ENCODE peak calls at places on chromosome X, in seven cellular contexts. O is RWPE1; T is CD8-positive, alpha-beta memory T cell; P is Karpas-422; I is dorsolateral prefrontal cortex; G is uterus; C is SJSA1. M is an unnamed sample.

GRCh38 chrX:36804066-36804465 is 204.1 kb upstream of the FAM47C start:
- DNase-seq in G (no peak), I (no peak), C (no peak), P (no peak), T (no peak), O (no peak), M (no peak)

GRCh38 chrX:76148753-76149152 is 24.1 kb upstream of the PBDC1 start:
- DNase-seq in G (peak), I (no peak), P (peak), T (peak), O (no peak), C (no peak), M (no peak)

GRCh38 chrX:7985568-7985967 is 58.4 kb upstream of the PNPLA4 start:
- DNase-seq in O (no peak), T (no peak), I (no peak), C (no peak), G (no peak), P (no peak), M (no peak)

GRCh38 chrX:107448625-107449468 is 605 bp upstream of the FRMPD3 start:
- DNase-seq in T (peak), C (no peak), I (no peak), O (no peak), G (no peak), P (peak), M (no peak)

GRCh38 chrX:125108926-125109325 is 210.7 kb upstream of the TEX13C start:
- DNase-seq in C (no peak), O (no peak), I (no peak), T (no peak), G (no peak), P (no peak), M (no peak)

GRCh38 chrX:18941896-18942295 is 42.0 kb downstream of the PHKA2 start:
- DNase-seq in I (no peak), P (no peak), O (no peak), G (no peak), C (no peak), T (no peak), M (no peak)

GRCh38 chrX:49287665-49288064 is 15.8 kb upstream of the GAGE10 start:
- DNase-seq in P (no peak), C (no peak), O (no peak), I (no peak), T (no peak), G (no peak), M (no peak)

GRCh38 chrX:130165181-130165702 is 399 bp downstream of the AIFM1 start:
- DNase-seq in P (no peak), T (no peak), G (no peak), C (peak), O (no peak), I (no peak), M (no peak)

GRCh38 chrX:16946971-16947562 is 609 bp downstream of the REPS2 start:
- DNase-seq in G (peak), I (peak), O (no peak), C (no peak), P (no peak), T (no peak), M (no peak)

GRCh38 chrX:15497865-15498264 is 2.7 kb upstream of the BMX start:
- DNase-seq in T (peak), I (peak), C (peak), P (peak), O (peak), G (no peak), M (no peak)

GRCh38 chrX:13050151-13050550 is 5.7 kb upstream of the FAM9C start:
- DNase-seq in I (no peak), T (no peak), G (no peak), C (no peak), P (no peak), O (no peak), M (no peak)

GRCh38 chrX:68440940-68441339 is 7.6 kb upstream of the OPHN1 start:
- DNase-seq in G (peak), C (peak), P (no peak), T (no peak), O (no peak), I (no peak), M (no peak)

GRCh38 chrX:39927380-39927779 is 170.4 kb downstream of the BCOR start:
- DNase-seq in O (no peak), P (no peak), C (no peak), G (no peak), I (no peak), T (no peak), M (no peak)

GRCh38 chrX:72203421-72203820 is 21.9 kb downstream of the PIN4 start:
- DNase-seq in O (no peak), G (no peak), T (no peak), P (no peak), I (no peak), C (no peak), M (no peak)

GRCh38 chrX:72201836-72202536 is 20.4 kb downstream of the PIN4 start:
- DNase-seq in C (peak), I (no peak), O (peak), T (no peak), G (no peak), P (peak), M (no peak)

GRCh38 chrX:72208126-72208525 is 26.6 kb downstream of the PIN4 start:
- DNase-seq in O (no peak), T (no peak), I (no peak), P (no peak), G (no peak), C (no peak), M (no peak)

DNA sequence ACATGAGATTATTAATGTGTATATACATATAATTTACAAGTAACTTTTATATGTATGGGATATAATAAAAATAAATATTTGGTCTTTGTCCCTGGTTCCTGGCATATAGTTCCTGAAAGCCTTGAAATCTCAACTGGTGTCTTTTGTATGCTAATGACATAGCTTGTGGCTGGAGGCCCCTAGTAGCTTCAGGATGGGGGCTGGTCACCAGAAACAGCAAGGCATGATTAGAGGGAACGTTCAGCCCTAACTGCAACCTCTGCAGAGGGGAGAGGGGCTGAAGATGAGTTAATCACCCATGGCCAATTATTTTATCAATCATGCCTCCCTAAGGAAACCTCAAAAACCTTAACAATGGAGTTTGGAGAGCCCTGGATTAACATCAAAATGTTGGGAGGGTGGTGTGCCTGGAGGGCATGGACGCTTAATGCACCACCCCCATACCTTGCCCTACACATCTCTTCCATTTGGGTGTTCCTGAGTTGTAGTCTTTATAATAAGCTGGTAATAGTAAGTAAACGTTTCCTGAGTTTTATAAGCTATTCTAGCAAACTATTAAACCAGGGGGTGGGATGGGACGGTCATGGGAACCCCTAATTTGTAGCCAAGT is 21.3 kb downstream of the PIN4 start:
- DNase-seq in G (no peak), P (peak), C (no peak), I (no peak), T (no peak), O (no peak), M (no peak)
- H3K27ac ChIP-seq in G (no peak), P (no peak), C (peak), I (no peak), T (no peak), O (no peak), M (no peak)

DNA sequence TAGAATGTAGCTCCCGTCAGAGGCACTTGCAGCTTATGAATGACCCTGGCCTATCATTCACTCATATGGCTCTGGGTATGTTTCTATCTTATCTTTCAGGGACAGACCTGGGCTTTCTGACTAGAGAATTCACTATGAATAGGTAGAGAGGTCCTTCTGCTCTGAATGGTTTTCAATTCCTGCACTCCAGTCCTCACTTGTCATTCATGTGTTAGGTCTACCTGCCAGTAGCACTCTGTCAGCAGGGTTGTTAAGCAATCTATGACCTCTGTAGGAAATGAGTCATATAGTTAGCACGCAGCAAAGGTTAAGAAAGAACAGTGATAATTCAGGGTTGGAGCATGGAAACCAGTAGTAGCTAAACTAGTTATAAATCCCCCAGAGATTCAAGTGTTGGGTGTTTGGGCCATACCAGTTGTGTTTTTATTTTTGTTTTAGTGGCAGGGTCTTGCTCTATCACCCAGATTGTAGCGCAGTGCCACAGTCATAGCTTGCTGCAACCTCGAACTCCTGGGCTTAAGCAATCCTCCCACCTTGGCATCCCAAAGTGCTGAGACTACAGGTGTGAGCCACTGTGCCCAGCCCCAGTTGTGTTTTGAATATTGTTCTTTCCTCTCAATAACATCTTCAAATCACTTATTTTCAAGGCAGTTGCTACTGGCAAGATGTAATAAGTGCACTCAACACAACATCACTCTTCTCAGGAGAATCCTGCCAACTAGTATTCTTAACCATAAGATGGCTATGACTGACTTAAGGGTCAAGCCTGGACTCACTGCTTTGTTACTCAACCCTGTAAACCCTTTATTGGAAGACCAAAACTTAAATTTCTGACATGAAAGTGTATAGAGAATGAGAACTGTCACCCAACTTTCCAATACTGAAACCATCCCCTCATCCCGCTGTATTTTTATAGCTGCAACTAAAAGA is 25.1 kb downstream of the ARL13A start:
- DNase-seq in T (no peak), P (no peak), G (no peak), O (peak), C (no peak), I (no peak), M (no peak)
- H3K27ac ChIP-seq in T (no peak), P (no peak), G (no peak), O (peak), C (no peak), I (no peak), M (no peak)

DNA sequence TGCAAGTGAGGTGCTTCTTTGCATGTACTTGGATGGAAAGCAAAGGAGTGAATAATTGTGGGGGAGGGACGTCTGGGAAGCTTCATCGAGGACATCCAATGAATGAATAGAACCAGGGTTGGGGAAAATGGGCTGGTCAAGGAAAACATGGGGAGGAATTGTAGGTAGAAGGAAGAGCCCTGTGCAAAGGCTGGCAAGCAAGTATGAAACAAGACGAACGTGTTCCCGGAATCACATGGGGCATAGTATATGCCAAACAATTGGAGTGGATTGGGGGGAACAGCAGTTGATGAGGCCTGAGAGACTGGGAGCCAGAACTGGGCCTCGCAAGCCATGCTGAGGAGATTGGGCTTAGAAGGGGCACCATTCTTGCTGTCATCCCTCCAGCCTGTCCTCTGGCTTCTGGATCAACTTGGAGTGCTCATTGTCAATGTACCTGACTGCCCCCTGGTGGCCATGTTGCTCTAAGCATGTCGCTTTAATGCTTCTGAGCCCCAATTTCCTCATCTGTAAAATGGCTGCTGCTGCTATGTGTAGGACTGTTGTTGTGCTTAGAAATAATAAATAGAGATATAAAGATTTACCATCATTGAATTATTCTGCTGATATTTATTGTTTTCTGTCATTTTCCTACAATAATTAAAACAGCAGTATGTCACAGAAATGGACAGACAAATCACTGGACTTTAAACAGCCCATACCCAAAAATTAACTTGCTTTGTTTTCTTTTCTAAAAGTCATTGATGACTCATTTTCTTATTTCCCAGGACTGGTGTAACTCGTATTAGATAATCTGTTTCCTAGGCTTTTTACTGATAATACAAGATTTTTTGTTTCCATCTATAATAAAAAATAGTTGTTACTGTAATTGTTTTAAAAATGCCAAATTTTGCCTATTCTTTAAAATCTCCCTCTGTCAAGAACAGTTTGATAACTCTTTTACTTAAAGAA is 66.4 kb downstream of the JADE3 start:
- DNase-seq in G (peak), O (peak), C (peak), T (peak), I (peak), P (peak), M (no peak)
- H3K27ac ChIP-seq in G (no peak), O (peak), C (peak), T (no peak), I (no peak), P (no peak), M (no peak)

GRCh38 chrX:154733072-154733425 is 17.8 kb downstream of the GAB3 start:
- DNase-seq in I (no peak), C (no peak), T (no peak), P (no peak), O (no peak), G (no peak), M (no peak)
- H3K27ac ChIP-seq in I (no peak), C (peak), T (peak), P (no peak), O (peak), G (peak), M (peak)

GRCh38 chrX:136146614-136147319 is 566 bp upstream of the FHL1 start:
- DNase-seq in I (peak), P (no peak), T (peak), G (peak), O (no peak), C (no peak), M (no peak)
- H3K27ac ChIP-seq in I (peak), P (no peak), T (no peak), G (peak), O (peak), C (no peak), M (peak)

GRCh38 chrX:149473092-149473491 is 32.0 kb downstream of the IDS start:
- DNase-seq in I (no peak), O (no peak), G (no peak), P (no peak), C (no peak), T (no peak), M (no peak)

GRCh38 chrX:149472620-149473019 is 32.5 kb downstream of the IDS start:
- DNase-seq in G (no peak), I (no peak), O (no peak), T (no peak), C (no peak), P (no peak), M (no peak)

GRCh38 chrX:149469406-149469805 is 35.7 kb downstream of the IDS start:
- DNase-seq in O (no peak), C (no peak), T (no peak), G (no peak), I (no peak), P (no peak), M (no peak)

GRCh38 chrX:149473966-149474365 is 31.1 kb downstream of the IDS start:
- DNase-seq in G (no peak), P (no peak), C (no peak), O (no peak), I (no peak), T (no peak), M (no peak)

GRCh38 chrX:149470960-149471359 is 34.1 kb downstream of the IDS start:
- DNase-seq in G (peak), I (peak), O (peak), T (peak), P (peak), C (peak), M (no peak)
- H3K27ac ChIP-seq in G (no peak), I (no peak), O (no peak), T (no peak), P (no peak), C (no peak), M (no peak)

DNA sequence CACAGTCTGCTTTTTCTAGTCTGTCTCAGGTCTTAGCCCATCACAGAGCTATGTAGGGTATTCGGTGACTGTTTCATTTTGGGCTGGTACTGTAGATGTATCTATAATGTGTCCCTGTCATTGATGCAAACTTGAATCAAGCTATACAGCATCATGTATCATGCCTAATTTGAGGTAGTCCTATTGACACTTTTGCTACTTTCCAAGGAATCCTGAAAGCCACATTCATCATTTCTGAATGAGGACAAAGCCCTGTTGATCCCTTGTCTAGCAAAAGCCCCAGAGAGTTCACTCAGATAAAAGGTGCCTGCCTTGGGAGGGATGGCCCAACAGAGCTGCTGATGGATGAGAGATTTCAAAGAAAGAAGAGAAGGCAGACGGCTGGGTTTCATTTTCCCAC is 70.6 kb downstream of the ASMT start:
- DNase-seq in P (no peak), C (peak), I (no peak), T (no peak), G (no peak), O (no peak), M (no peak)
- H3K27ac ChIP-seq in P (no peak), C (peak), I (no peak), T (no peak), G (no peak), O (no peak), M (no peak)

GRCh38 chrX:53438832-53439230 is 4.7 kb upstream of the HSD17B10 start:
- DNase-seq in G (no peak), I (no peak), T (no peak), C (no peak), P (no peak), O (no peak), M (no peak)

GRCh38 chrX:53440101-53440500 is 5.9 kb upstream of the HSD17B10 start:
- DNase-seq in G (no peak), O (no peak), I (no peak), T (no peak), P (no peak), C (no peak), M (no peak)

GRCh38 chrX:53442322-53442631 is 8.1 kb upstream of the HSD17B10 start:
- DNase-seq in G (no peak), T (no peak), I (no peak), P (no peak), C (no peak), O (no peak), M (no peak)

GRCh38 chrX:53440631-53441517 is 6.7 kb upstream of the HSD17B10 start:
- DNase-seq in G (peak), O (peak), I (peak), T (no peak), C (peak), P (no peak), M (no peak)

DNA sequence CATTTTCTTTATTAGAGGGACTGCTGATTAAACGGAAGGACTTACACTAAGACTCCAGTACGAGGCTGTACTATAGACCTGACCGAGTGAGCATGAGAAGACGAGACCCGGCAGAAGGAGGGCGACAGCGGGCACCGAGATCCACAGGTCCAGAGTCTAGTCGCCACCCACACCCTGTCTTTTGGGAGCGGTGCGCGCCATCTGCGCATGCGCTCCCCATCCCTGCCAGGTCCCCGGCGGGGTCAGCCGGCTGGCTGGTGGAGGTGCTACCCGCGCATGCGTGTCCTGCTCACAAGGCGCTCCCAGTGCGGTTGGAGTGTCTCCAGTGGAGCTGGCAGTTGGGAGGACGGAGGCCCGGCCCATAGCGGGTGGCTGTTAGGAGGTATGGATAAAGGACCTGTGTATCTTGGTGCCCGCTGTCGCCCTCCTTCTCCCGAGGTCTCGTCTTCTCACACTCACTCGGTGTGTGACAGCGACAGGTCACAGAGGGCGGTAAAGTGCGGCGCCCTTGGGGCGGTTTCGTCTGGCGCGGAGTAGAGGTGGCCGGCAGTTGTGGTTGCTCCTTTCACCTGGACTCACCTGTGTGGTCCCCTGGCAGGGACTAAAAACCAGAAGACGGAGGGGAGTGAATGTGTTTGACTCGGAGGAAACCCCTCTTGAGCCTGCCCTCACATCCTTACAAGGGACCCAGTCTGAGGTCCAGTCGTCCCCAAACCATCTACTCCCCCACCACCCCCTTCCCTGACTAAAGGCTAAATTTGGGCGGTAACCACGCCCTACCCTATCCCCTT is 7.6 kb upstream of the HSD17B10 start:
- DNase-seq in G (peak), T (peak), I (peak), O (peak), P (peak), C (peak), M (no peak)
- H3K27ac ChIP-seq in G (peak), T (no peak), I (peak), O (peak), P (no peak), C (no peak), M (peak)